ENCODE peak calls at places on chromosomes 1 and 21, in nine cellular contexts. R is neural progenitor cell; L is activated CD4-positive, alpha-beta T cell treated with anti-CD3 and anti-CD28 coated beads, Interleukin-2, amount 50 U/mL, for 24 hours; F is GM13976; V is T-helper 17 cell; Z is activated T-cell treated with anti-CD3 and anti-CD28 coated beads, Interleukin-2, amount 50 U/mL, for 24 hours; K is keratinocyte; G is epithelial cell of esophagus; C is stimulated activated CD4-positive, alpha-beta T cell treated with anti-CD3 and anti-CD28 coated beads, Interleukin-2, amount 100 ng/mL, for 48 hours. A is an unnamed sample.

GRCh38 chr1:81551942-81552341 is 248.8 kb upstream of the ADGRL2 start:
- DNase-seq in K (no peak), F (no peak), Z (no peak), C (no peak), R (no peak), V (no peak), G (peak; percentile 53), L (no peak), A (no peak)

GRCh38 chr1:32871364-32872188 is 864 bp upstream of the FNDC5 start:
- DNase-seq in G (no peak), R (peak; percentile 76), F (peak; percentile 25), L (no peak), V (no peak), Z (peak; percentile 41), K (no peak), C (no peak), A (no peak)

GRCh38 chr1:243598433-243598832 is 251.6 kb downstream of the AKT3 start:
- DNase-seq in K (peak; percentile 44), C (no peak), V (no peak), Z (no peak), R (no peak), G (peak; percentile 97), F (no peak), L (no peak), A (no peak)

GRCh38 chr1:44407430-44408180 is 2.5 kb downstream of the RNF220 start:
- DNase-seq in C (no peak), L (no peak), Z (peak; percentile 41), V (no peak), R (peak; percentile 70), F (no peak), G (no peak), K (no peak), A (no peak)

GRCh38 chr1:145708063-145708462 is 895 bp upstream of the PDZK1 start:
- DNase-seq in C (no peak), V (no peak), K (no peak), R (peak; percentile 9), Z (no peak), G (no peak), F (peak; percentile 58), L (no peak), A (no peak)

GRCh38 chr1:110475358-110476027 is 24.5 kb downstream of the PROK1 start:
- DNase-seq in R (no peak), L (no peak), K (no peak), G (peak; percentile 54), F (no peak), C (no peak), Z (no peak), V (no peak), A (no peak)

GRCh38 chr1:163022129-163022528 is 47.0 kb upstream of the RGS4 start:
- DNase-seq in F (no peak), K (no peak), L (no peak), R (no peak), G (no peak), C (no peak), V (no peak), Z (no peak), A (no peak)

GRCh38 chr1:194469282-194469681 is 1282.9 kb upstream of the B3GALT2 start:
- DNase-seq in L (no peak), K (no peak), Z (no peak), F (no peak), C (no peak), V (no peak), G (no peak), R (no peak), A (no peak)

GRCh38 chr1:106619827-106620134 is 436.7 kb upstream of the PRMT6 start:
- DNase-seq in L (no peak), K (no peak), V (no peak), Z (no peak), C (no peak), F (no peak), R (no peak), G (no peak), A (no peak)

GRCh38 chr21:38269567-38269917 is 12.8 kb downstream of the KCNJ15 start:
- DNase-seq in R (peak; percentile 37), L (no peak), V (no peak), K (no peak), Z (no peak), F (peak; percentile 45), C (no peak), G (no peak), A (no peak)

A was measured in tibial nerve.